ENCODE peak calls at places on chromosomes 1 and 21, in seven cellular contexts. One of them, this sample, is unnamed.

GRCh38 chr1:161311595-161312181 is 1.9 kb upstream of the MPZ start:
- DNase-seq in iPS DF 6.9: no peak
- DNase-seq in pancreas: no peak
- DNase-seq in CD8-positive, alpha-beta T cell: no peak
- DNase-seq in ovary: no peak
- DNase-seq in hepatocyte: no peak
- DNase-seq in CD8-positive, alpha-beta memory T cell: no peak
- DNase-seq in this sample: no peak

GRCh38 chr1:3467096-3468036 is 12.9 kb downstream of the ARHGEF16 start:
- DNase-seq in iPS DF 6.9: no peak
- DNase-seq in pancreas: no peak
- DNase-seq in CD8-positive, alpha-beta T cell: no peak
- DNase-seq in ovary: peak; percentile 29
- DNase-seq in hepatocyte: no peak
- DNase-seq in CD8-positive, alpha-beta memory T cell: no peak
- DNase-seq in this sample: no peak

GRCh38 chr1:228081578-228082259 is 789 bp upstream of the ARF1 start:
- DNase-seq in iPS DF 6.9: no peak
- DNase-seq in pancreas: peak; percentile 31
- DNase-seq in CD8-positive, alpha-beta T cell: no peak
- DNase-seq in ovary: no peak
- DNase-seq in hepatocyte: peak; percentile 40
- DNase-seq in CD8-positive, alpha-beta memory T cell: no peak
- DNase-seq in this sample: no peak

GRCh38 chr1:230426246-230427101 is at the start of gene PGBD5:
- DNase-seq in iPS DF 6.9: no peak
- DNase-seq in pancreas: peak; percentile 81
- DNase-seq in CD8-positive, alpha-beta T cell: peak; percentile 40
- DNase-seq in ovary: peak; percentile 81
- DNase-seq in hepatocyte: peak; percentile 91
- DNase-seq in CD8-positive, alpha-beta memory T cell: peak; percentile 8
- DNase-seq in this sample: no peak

GRCh38 chr1:46246548-46247432 is 773 bp upstream of the RAD54L start:
- DNase-seq in iPS DF 6.9: peak; percentile 60
- DNase-seq in pancreas: no peak
- DNase-seq in CD8-positive, alpha-beta T cell: peak; percentile 46
- DNase-seq in ovary: peak; percentile 77
- DNase-seq in hepatocyte: peak; percentile 74
- DNase-seq in CD8-positive, alpha-beta memory T cell: peak; percentile 24
- DNase-seq in this sample: peak; percentile 60

GRCh38 chr1:221742555-221743415 is 896 bp upstream of the DUSP10 start:
- DNase-seq in iPS DF 6.9: peak; percentile 43
- DNase-seq in pancreas: peak; percentile 91
- DNase-seq in CD8-positive, alpha-beta T cell: peak; percentile 74
- DNase-seq in ovary: peak; percentile 76
- DNase-seq in hepatocyte: peak; percentile 91
- DNase-seq in CD8-positive, alpha-beta memory T cell: peak; percentile 74
- DNase-seq in this sample: peak; percentile 79

GRCh38 chr21:45590726-45591618 is 48.7 kb upstream of the SLC19A1 start:
- DNase-seq in iPS DF 6.9: no peak
- DNase-seq in pancreas: no peak
- DNase-seq in CD8-positive, alpha-beta T cell: no peak
- DNase-seq in ovary: peak; percentile 72
- DNase-seq in hepatocyte: no peak
- DNase-seq in CD8-positive, alpha-beta memory T cell: no peak
- DNase-seq in this sample: no peak

GRCh38 chr1:73593804-73594203 is 604.2 kb downstream of the LRRIQ3 start:
- DNase-seq in iPS DF 6.9: no peak
- DNase-seq in pancreas: no peak
- DNase-seq in CD8-positive, alpha-beta T cell: no peak
- DNase-seq in ovary: no peak
- DNase-seq in hepatocyte: no peak
- DNase-seq in CD8-positive, alpha-beta memory T cell: no peak
- DNase-seq in this sample: no peak

GRCh38 chr1:210132582-210132981 is 100.0 kb upstream of the SERTAD4 start:
- DNase-seq in iPS DF 6.9: peak; percentile 18
- DNase-seq in pancreas: no peak
- DNase-seq in CD8-positive, alpha-beta T cell: no peak
- DNase-seq in ovary: no peak
- DNase-seq in hepatocyte: peak; percentile 59
- DNase-seq in CD8-positive, alpha-beta memory T cell: no peak
- DNase-seq in this sample: no peak

GRCh38 chr1:88655685-88656299 is 28.3 kb upstream of the PKN2 start:
- DNase-seq in iPS DF 6.9: no peak
- DNase-seq in pancreas: no peak
- DNase-seq in CD8-positive, alpha-beta T cell: no peak
- DNase-seq in ovary: no peak
- DNase-seq in hepatocyte: peak; percentile 20
- DNase-seq in CD8-positive, alpha-beta memory T cell: no peak
- DNase-seq in this sample: no peak

GRCh38 chr21:15468368-15468767 is 261.4 kb upstream of the USP25 start:
- DNase-seq in iPS DF 6.9: no peak
- DNase-seq in pancreas: no peak
- DNase-seq in CD8-positive, alpha-beta T cell: no peak
- DNase-seq in ovary: no peak
- DNase-seq in hepatocyte: no peak
- DNase-seq in CD8-positive, alpha-beta memory T cell: no peak
- DNase-seq in this sample: no peak

GRCh38 chr1:7539772-7540175 is 231.3 kb upstream of the VAMP3 start:
- DNase-seq in iPS DF 6.9: peak; percentile 64
- DNase-seq in pancreas: no peak
- DNase-seq in CD8-positive, alpha-beta T cell: no peak
- DNase-seq in ovary: no peak
- DNase-seq in hepatocyte: peak; percentile 79
- DNase-seq in CD8-positive, alpha-beta memory T cell: no peak
- DNase-seq in this sample: no peak

GRCh38 chr1:224106568-224107281 is 7.2 kb upstream of the FBXO28 start:
- DNase-seq in iPS DF 6.9: no peak
- DNase-seq in pancreas: peak; percentile 29
- DNase-seq in CD8-positive, alpha-beta T cell: no peak
- DNase-seq in ovary: no peak
- DNase-seq in hepatocyte: peak; percentile 60
- DNase-seq in CD8-positive, alpha-beta memory T cell: no peak
- DNase-seq in this sample: no peak

GRCh38 chr1:202860744-202861419 is 28.1 kb downstream of the RABIF start:
- DNase-seq in iPS DF 6.9: peak; percentile 80
- DNase-seq in pancreas: peak; percentile 65
- DNase-seq in CD8-positive, alpha-beta T cell: peak; percentile 33
- DNase-seq in ovary: peak; percentile 62
- DNase-seq in hepatocyte: peak; percentile 91
- DNase-seq in CD8-positive, alpha-beta memory T cell: no peak
- DNase-seq in this sample: no peak

GRCh38 chr1:33008051-33008914 is 28.4 kb downstream of the AK2 start:
- DNase-seq in iPS DF 6.9: no peak
- DNase-seq in pancreas: peak; percentile 79
- DNase-seq in CD8-positive, alpha-beta T cell: no peak
- DNase-seq in ovary: no peak
- DNase-seq in hepatocyte: peak; percentile 44
- DNase-seq in CD8-positive, alpha-beta memory T cell: no peak
- DNase-seq in this sample: no peak

GRCh38 chr1:85224734-85225623 is 24.2 kb upstream of the SYDE2 start:
- DNase-seq in iPS DF 6.9: no peak
- DNase-seq in pancreas: peak; percentile 92
- DNase-seq in CD8-positive, alpha-beta T cell: no peak
- DNase-seq in ovary: no peak
- DNase-seq in hepatocyte: peak; percentile 73
- DNase-seq in CD8-positive, alpha-beta memory T cell: no peak
- DNase-seq in this sample: no peak

GRCh38 chr1:228457017-228457395 is 30.2 kb upstream of the RNF187 start:
- DNase-seq in iPS DF 6.9: no peak
- DNase-seq in pancreas: no peak
- DNase-seq in CD8-positive, alpha-beta T cell: no peak
- DNase-seq in ovary: no peak
- DNase-seq in hepatocyte: no peak
- DNase-seq in CD8-positive, alpha-beta memory T cell: no peak
- DNase-seq in this sample: no peak

GRCh38 chr1:115976062-115976899 is at the start of gene SLC22A15:
- DNase-seq in iPS DF 6.9: no peak
- DNase-seq in pancreas: peak; percentile 64
- DNase-seq in CD8-positive, alpha-beta T cell: peak; percentile 26
- DNase-seq in ovary: peak; percentile 55
- DNase-seq in hepatocyte: peak; percentile 72
- DNase-seq in CD8-positive, alpha-beta memory T cell: no peak
- DNase-seq in this sample: no peak

GRCh38 chr1:113980120-113980519 is 846 bp downstream of the OLFML3 start:
- DNase-seq in iPS DF 6.9: no peak
- DNase-seq in pancreas: no peak
- DNase-seq in CD8-positive, alpha-beta T cell: no peak
- DNase-seq in ovary: peak; percentile 89
- DNase-seq in hepatocyte: peak; percentile 87
- DNase-seq in CD8-positive, alpha-beta memory T cell: no peak
- DNase-seq in this sample: no peak
- H3K27ac ChIP-seq in iPS DF 6.9: no peak overlapping the region
- H3K27ac ChIP-seq in pancreas: no peak overlapping the region
- H3K27ac ChIP-seq in CD8-positive, alpha-beta T cell: no peak overlapping the region
- H3K27ac ChIP-seq in ovary: peak overlapping the region; percentile 72
- H3K27ac ChIP-seq in hepatocyte: peak overlapping the region; percentile 96
- H3K27ac ChIP-seq in CD8-positive, alpha-beta memory T cell: no peak overlapping the region
- H3K27ac ChIP-seq in this sample: peak overlapping the region; percentile 2

GRCh38 chr21:29149771-29150425 is 19.5 kb downstream of the MAP3K7CL start:
- DNase-seq in iPS DF 6.9: no peak
- DNase-seq in pancreas: no peak
- DNase-seq in CD8-positive, alpha-beta T cell: no peak
- DNase-seq in ovary: no peak
- DNase-seq in hepatocyte: no peak
- DNase-seq in CD8-positive, alpha-beta memory T cell: no peak
- DNase-seq in this sample: no peak

GRCh38 chr21:29145354-29145782 is 14.9 kb downstream of the MAP3K7CL start:
- DNase-seq in iPS DF 6.9: no peak
- DNase-seq in pancreas: no peak
- DNase-seq in CD8-positive, alpha-beta T cell: no peak
- DNase-seq in ovary: no peak
- DNase-seq in hepatocyte: peak; percentile 26
- DNase-seq in CD8-positive, alpha-beta memory T cell: no peak
- DNase-seq in this sample: no peak

GRCh38 chr21:29146726-29147125 is 16.3 kb downstream of the MAP3K7CL start:
- DNase-seq in iPS DF 6.9: no peak
- DNase-seq in pancreas: no peak
- DNase-seq in CD8-positive, alpha-beta T cell: no peak
- DNase-seq in ovary: no peak
- DNase-seq in hepatocyte: no peak
- DNase-seq in CD8-positive, alpha-beta memory T cell: no peak
- DNase-seq in this sample: no peak

GRCh38 chr21:29145837-29146453 is 15.5 kb downstream of the MAP3K7CL start:
- DNase-seq in iPS DF 6.9: no peak
- DNase-seq in pancreas: no peak
- DNase-seq in CD8-positive, alpha-beta T cell: no peak
- DNase-seq in ovary: no peak
- DNase-seq in hepatocyte: no peak
- DNase-seq in CD8-positive, alpha-beta memory T cell: no peak
- DNase-seq in this sample: no peak

GRCh38 chr21:29148535-29148934 is 18.1 kb downstream of the MAP3K7CL start:
- DNase-seq in iPS DF 6.9: no peak
- DNase-seq in pancreas: no peak
- DNase-seq in CD8-positive, alpha-beta T cell: no peak
- DNase-seq in ovary: no peak
- DNase-seq in hepatocyte: no peak
- DNase-seq in CD8-positive, alpha-beta memory T cell: no peak
- DNase-seq in this sample: no peak
- H3K27ac ChIP-seq in iPS DF 6.9: no peak overlapping the region
- H3K27ac ChIP-seq in pancreas: no peak overlapping the region
- H3K27ac ChIP-seq in CD8-positive, alpha-beta T cell: no peak overlapping the region
- H3K27ac ChIP-seq in ovary: no peak overlapping the region
- H3K27ac ChIP-seq in hepatocyte: no peak overlapping the region
- H3K27ac ChIP-seq in CD8-positive, alpha-beta memory T cell: no peak overlapping the region
- H3K27ac ChIP-seq in this sample: no peak overlapping the region

DNA sequence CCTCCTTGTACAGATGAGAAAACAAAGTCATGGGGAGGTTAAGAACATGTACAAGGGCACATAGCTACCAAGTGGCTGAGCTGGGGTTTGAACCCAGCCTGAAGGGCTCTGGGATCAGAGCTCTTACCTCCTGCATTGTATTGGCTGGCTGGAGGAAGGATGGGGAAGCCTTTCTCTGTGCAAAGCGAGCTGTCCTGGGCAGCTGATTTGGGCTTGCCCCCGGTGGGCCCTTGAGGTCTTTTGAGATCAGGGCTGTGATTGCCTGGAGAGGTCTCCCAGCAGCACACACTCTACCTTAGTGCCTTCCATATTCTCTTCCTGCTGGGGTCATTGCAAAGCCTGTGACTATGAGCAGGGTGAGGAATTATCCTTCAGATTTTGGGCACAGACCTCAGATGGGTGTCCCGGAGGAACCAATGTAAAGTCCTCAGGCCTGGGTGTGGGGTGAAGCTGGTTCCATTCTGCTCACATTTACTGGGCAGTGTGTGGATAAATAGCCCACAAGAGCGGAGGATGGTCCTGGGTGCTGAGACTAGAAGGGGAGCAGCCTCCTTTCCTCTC is 53.3 kb upstream of the EPS8L3 start:
- DNase-seq in iPS DF 6.9: no peak
- DNase-seq in pancreas: no peak
- DNase-seq in CD8-positive, alpha-beta T cell: no peak
- DNase-seq in ovary: peak; percentile 21
- DNase-seq in hepatocyte: no peak
- DNase-seq in CD8-positive, alpha-beta memory T cell: no peak
- DNase-seq in this sample: no peak
- H3K27ac ChIP-seq in iPS DF 6.9: no peak overlapping the region
- H3K27ac ChIP-seq in pancreas: peak overlapping the region; percentile 2
- H3K27ac ChIP-seq in CD8-positive, alpha-beta T cell: no peak overlapping the region
- H3K27ac ChIP-seq in ovary: no peak overlapping the region
- H3K27ac ChIP-seq in hepatocyte: no peak overlapping the region
- H3K27ac ChIP-seq in CD8-positive, alpha-beta memory T cell: no peak overlapping the region
- H3K27ac ChIP-seq in this sample: no peak overlapping the region

DNA sequence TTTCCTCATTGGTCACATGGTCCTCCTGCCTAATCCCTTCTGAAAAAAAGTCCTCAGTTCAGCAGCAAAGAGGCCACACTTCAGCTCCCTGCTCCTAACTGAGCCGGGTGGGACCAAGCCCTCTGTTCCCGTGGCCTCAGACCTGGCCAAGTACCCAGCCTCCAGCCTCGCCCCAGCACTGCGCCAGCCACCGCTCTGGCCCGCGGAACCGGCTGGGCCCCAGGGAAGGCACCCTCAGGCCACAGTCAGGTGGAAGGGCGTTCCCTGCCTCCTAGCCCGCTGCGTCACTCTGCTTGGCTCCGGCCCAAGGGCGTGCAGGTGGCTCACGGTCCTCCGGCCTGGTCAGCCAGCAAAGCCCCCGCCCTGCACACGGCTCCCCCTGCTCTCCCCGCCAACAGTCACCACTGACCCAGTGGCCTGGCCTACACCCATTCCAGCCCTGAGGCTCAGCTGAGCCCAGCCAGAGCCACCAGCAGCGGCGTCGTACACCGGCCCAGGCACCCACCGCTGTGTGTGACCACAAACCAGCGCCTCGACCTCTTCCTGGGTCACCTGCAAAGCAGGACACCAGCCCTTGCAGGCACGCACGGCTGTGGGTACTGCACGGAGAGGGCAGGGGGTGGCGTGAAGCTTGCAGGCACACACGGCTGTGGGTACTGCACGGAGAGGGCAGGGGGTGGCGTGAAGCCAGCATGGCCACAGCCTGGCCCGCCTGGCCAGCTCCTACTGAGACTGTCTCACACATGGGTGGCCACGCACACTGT is 19.4 kb downstream of the NADK start:
- DNase-seq in iPS DF 6.9: no peak
- DNase-seq in pancreas: peak; percentile 89
- DNase-seq in CD8-positive, alpha-beta T cell: no peak
- DNase-seq in ovary: peak; percentile 46
- DNase-seq in hepatocyte: peak; percentile 49
- DNase-seq in CD8-positive, alpha-beta memory T cell: no peak
- DNase-seq in this sample: no peak
- H3K27ac ChIP-seq in iPS DF 6.9: no peak overlapping the region
- H3K27ac ChIP-seq in pancreas: peak overlapping the region; percentile 63
- H3K27ac ChIP-seq in CD8-positive, alpha-beta T cell: no peak overlapping the region
- H3K27ac ChIP-seq in ovary: no peak overlapping the region
- H3K27ac ChIP-seq in hepatocyte: peak overlapping the region; percentile 40
- H3K27ac ChIP-seq in CD8-positive, alpha-beta memory T cell: peak overlapping the region; percentile 67
- H3K27ac ChIP-seq in this sample: peak overlapping the region; percentile 19

This sample was measured in caudate nucleus.